ENCODE peak calls at places on chromosome 21, in ten cellular contexts. R is astrocyte; E is PC-9; G is brain microvascular endothelial cell; I is CD4-positive, alpha-beta T cell; H is effector memory CD4-positive, alpha-beta T cell; B is testis; F is neural progenitor cell; W is H9; Q is hepatocyte. J is an unnamed sample.

GRCh38 chr21:16794944-16795343 is 717.9 kb upstream of the CXADR start:
- DNase-seq in R (peak), E (peak), G (peak), I (no peak), H (no peak), B (no peak), F (no peak), W (no peak), Q (peak), J (no peak)

GRCh38 chr21:18252686-18253085 is 8.1 kb downstream of the CHODL start:
- DNase-seq in R (no peak), E (no peak), G (no peak), I (no peak), H (no peak), B (peak), F (no peak), W (no peak), Q (no peak), J (no peak)

GRCh38 chr21:46194374-46195334 is 10.4 kb upstream of the SPATC1L start:
- DNase-seq in R (no peak), E (no peak), G (no peak), I (no peak), H (no peak), B (peak), F (no peak), W (peak), Q (peak), J (no peak)

GRCh38 chr21:33492571-33492970 is 1.1 kb upstream of the DNAJC28 start:
- DNase-seq in R (no peak), E (no peak), G (peak), I (no peak), H (no peak), B (no peak), F (no peak), W (no peak), Q (no peak), J (no peak)

GRCh38 chr21:26884436-26884835 is 39.2 kb upstream of the ADAMTS1 start:
- DNase-seq in R (no peak), E (no peak), G (no peak), I (no peak), H (no peak), B (no peak), F (no peak), W (no peak), Q (no peak), J (no peak)

GRCh38 chr21:14977814-14978213 is 87.0 kb downstream of the NRIP1 start:
- DNase-seq in R (no peak), E (no peak), G (no peak), I (no peak), H (no peak), B (no peak), F (no peak), W (no peak), Q (no peak), J (no peak)

GRCh38 chr21:29939859-29940245 is at the start of gene GRIK1:
- DNase-seq in R (no peak), E (no peak), G (no peak), I (no peak), H (no peak), B (peak), F (peak), W (peak), Q (peak), J (no peak)

GRCh38 chr21:41251961-41252642 is 64.5 kb upstream of the FAM3B start:
- DNase-seq in R (peak), E (no peak), G (peak), I (no peak), H (no peak), B (no peak), F (no peak), W (no peak), Q (no peak), J (no peak)

GRCh38 chr21:27590271-27590670 is 623.4 kb upstream of the ADAMTS5 start:
- DNase-seq in R (no peak), E (no peak), G (peak), I (no peak), H (no peak), B (peak), F (no peak), W (no peak), Q (no peak), J (no peak)

GRCh38 chr21:42061866-42062542 is 9.1 kb upstream of the UMODL1 start:
- DNase-seq in R (no peak), E (no peak), G (no peak), I (peak), H (peak), B (no peak), F (peak), W (no peak), Q (no peak), J (no peak)

GRCh38 chr21:14403681-14404318 is 20.9 kb upstream of the HSPA13 start:
- DNase-seq in R (peak), E (no peak), G (peak), I (no peak), H (no peak), B (no peak), F (peak), W (no peak), Q (peak), J (no peak)

GRCh38 chr21:29025328-29025713 is 853 bp downstream of the USP16 start:
- DNase-seq in R (peak), E (no peak), G (peak), I (no peak), H (no peak), B (no peak), F (peak), W (no peak), Q (peak), J (no peak)

GRCh38 chr21:28554660-28555475 is 437.8 kb downstream of the LTN1 start:
- DNase-seq in R (peak), E (no peak), G (peak), I (no peak), H (no peak), B (no peak), F (peak), W (peak), Q (peak), J (no peak)

GRCh38 chr21:29938968-29939858 is 583 bp downstream of the GRIK1 start:
- DNase-seq in R (peak), E (no peak), G (no peak), I (no peak), H (no peak), B (peak), F (peak), W (peak), Q (peak), J (peak)

GRCh38 chr21:21003701-21004100 is 5.5 kb downstream of the NCAM2 start:
- DNase-seq in R (no peak), E (no peak), G (peak), I (no peak), H (no peak), B (no peak), F (peak), W (peak), Q (peak), J (no peak)

GRCh38 chr21:33458861-33459260 is 20.9 kb downstream of the TMEM50B start:
- DNase-seq in R (no peak), E (no peak), G (no peak), I (no peak), H (no peak), B (no peak), F (no peak), W (no peak), Q (no peak), J (no peak)

GRCh38 chr21:28018741-28019669 is 973.7 kb downstream of the LTN1 start:
- DNase-seq in R (no peak), E (no peak), G (no peak), I (no peak), H (no peak), B (no peak), F (no peak), W (peak), Q (peak), J (peak)

GRCh38 chr21:14260459-14260764 is 44.5 kb downstream of the RBM11 start:
- DNase-seq in R (no peak), E (no peak), G (no peak), I (no peak), H (no peak), B (no peak), F (no peak), W (no peak), Q (no peak), J (no peak)

GRCh38 chr21:40253112-40253511 is 385.9 kb downstream of the PCP4 start:
- DNase-seq in R (no peak), E (no peak), G (no peak), I (no peak), H (no peak), B (no peak), F (no peak), W (no peak), Q (no peak), J (no peak)

GRCh38 chr21:14926186-14926585 is 138.6 kb downstream of the NRIP1 start:
- DNase-seq in R (peak), E (no peak), G (no peak), I (no peak), H (no peak), B (no peak), F (no peak), W (no peak), Q (no peak), J (no peak)

GRCh38 chr21:17646790-17647189 is 34.1 kb upstream of the BTG3 start:
- DNase-seq in R (no peak), E (no peak), G (no peak), I (no peak), H (no peak), B (no peak), F (no peak), W (no peak), Q (no peak), J (no peak)

GRCh38 chr21:14215971-14216621 is at the start of gene RBM11:
- DNase-seq in R (no peak), E (peak), G (peak), I (peak), H (peak), B (peak), F (peak), W (peak), Q (peak), J (peak)

GRCh38 chr21:22791986-22792560 is 1793.9 kb downstream of the NCAM2 start:
- DNase-seq in R (peak), E (no peak), G (peak), I (no peak), H (no peak), B (peak), F (peak), W (no peak), Q (peak), J (no peak)

GRCh38 chr21:20292280-20292679 is 705.9 kb upstream of the NCAM2 start:
- DNase-seq in R (no peak), E (no peak), G (no peak), I (no peak), H (no peak), B (no peak), F (no peak), W (no peak), Q (no peak), J (no peak)

GRCh38 chr21:46549650-46550049 is 55.2 kb downstream of the S100B start:
- DNase-seq in R (no peak), E (no peak), G (no peak), I (no peak), H (no peak), B (no peak), F (no peak), W (no peak), Q (no peak), J (no peak)

GRCh38 chr21:46562472-46562871 is 42.4 kb downstream of the S100B start:
- DNase-seq in R (no peak), E (no peak), G (no peak), I (no peak), H (no peak), B (no peak), F (no peak), W (no peak), Q (no peak), J (no peak)

GRCh38 chr21:14554948-14555347 is 8.8 kb upstream of the SAMSN1 start:
- DNase-seq in R (no peak), E (no peak), G (peak), I (no peak), H (no peak), B (no peak), F (no peak), W (no peak), Q (no peak), J (no peak)

GRCh38 chr21:41360072-41360821 is 1.6 kb upstream of the MX2 start:
- DNase-seq in R (peak), E (no peak), G (no peak), I (no peak), H (no peak), B (no peak), F (peak), W (peak), Q (no peak), J (no peak)

GRCh38 chr21:20591294-20591693 is 406.9 kb upstream of the NCAM2 start:
- DNase-seq in R (peak), E (no peak), G (peak), I (no peak), H (no peak), B (no peak), F (no peak), W (no peak), Q (no peak), J (no peak)

GRCh38 chr21:46569071-46569470 is 35.8 kb downstream of the S100B start:
- DNase-seq in R (no peak), E (no peak), G (no peak), I (no peak), H (no peak), B (no peak), F (no peak), W (no peak), Q (no peak), J (no peak)

GRCh38 chr21:19076031-19076430 is 672.4 kb upstream of the TMPRSS15 start:
- DNase-seq in R (no peak), E (no peak), G (no peak), I (no peak), H (no peak), B (no peak), F (no peak), W (peak), Q (no peak), J (no peak)

GRCh38 chr21:17454315-17455027 is 58.4 kb upstream of the CXADR start:
- DNase-seq in R (peak), E (peak), G (peak), I (peak), H (no peak), B (peak), F (peak), W (peak), Q (peak), J (peak)

GRCh38 chr21:31622397-31622796 is 37.1 kb upstream of the SOD1 start:
- DNase-seq in R (no peak), E (no peak), G (no peak), I (no peak), H (no peak), B (no peak), F (no peak), W (no peak), Q (no peak), J (no peak)

GRCh38 chr21:31623664-31624063 is 35.8 kb upstream of the SOD1 start:
- DNase-seq in R (no peak), E (no peak), G (no peak), I (no peak), H (no peak), B (no peak), F (peak), W (no peak), Q (no peak), J (no peak)

GRCh38 chr21:31630062-31630711 is 29.3 kb upstream of the SOD1 start:
- DNase-seq in R (peak), E (peak), G (peak), I (no peak), H (no peak), B (no peak), F (no peak), W (no peak), Q (peak), J (no peak)

GRCh38 chr21:31624181-31624580 is 35.3 kb upstream of the SOD1 start:
- DNase-seq in R (no peak), E (no peak), G (no peak), I (no peak), H (no peak), B (no peak), F (no peak), W (no peak), Q (no peak), J (no peak)

GRCh38 chr21:31624961-31625491 is 34.5 kb upstream of the SOD1 start:
- DNase-seq in R (no peak), E (no peak), G (no peak), I (no peak), H (no peak), B (no peak), F (no peak), W (no peak), Q (no peak), J (no peak)
- H3K27ac ChIP-seq in R (no peak), E (no peak), G (no peak), I (no peak), H (no peak), B (no peak), F (no peak), W (no peak), Q (no peak), J (no peak)

GRCh38 chr21:25329227-25329626 is 278.1 kb downstream of the MRPL39 start:
- DNase-seq in R (peak), E (no peak), G (no peak), I (no peak), H (no peak), B (no peak), F (no peak), W (no peak), Q (no peak), J (no peak)

GRCh38 chr21:25324666-25325065 is 282.6 kb downstream of the MRPL39 start:
- DNase-seq in R (no peak), E (no peak), G (no peak), I (no peak), H (no peak), B (no peak), F (no peak), W (no peak), Q (no peak), J (no peak)

GRCh38 chr21:25334046-25334730 is 273.1 kb downstream of the MRPL39 start:
- DNase-seq in R (no peak), E (no peak), G (no peak), I (no peak), H (no peak), B (no peak), F (no peak), W (no peak), Q (no peak), J (no peak)

GRCh38 chr21:25331286-25331685 is 276.0 kb downstream of the MRPL39 start:
- DNase-seq in R (no peak), E (no peak), G (no peak), I (no peak), H (no peak), B (no peak), F (no peak), W (no peak), Q (no peak), J (no peak)

GRCh38 chr21:25330266-25330665 is 277.0 kb downstream of the MRPL39 start:
- DNase-seq in R (no peak), E (no peak), G (peak), I (no peak), H (no peak), B (no peak), F (no peak), W (no peak), Q (no peak), J (no peak)
- H3K27ac ChIP-seq in R (no peak), E (no peak), G (no peak), I (no peak), H (no peak), B (no peak), F (no peak), W (no peak), Q (no peak), J (no peak)

DNA sequence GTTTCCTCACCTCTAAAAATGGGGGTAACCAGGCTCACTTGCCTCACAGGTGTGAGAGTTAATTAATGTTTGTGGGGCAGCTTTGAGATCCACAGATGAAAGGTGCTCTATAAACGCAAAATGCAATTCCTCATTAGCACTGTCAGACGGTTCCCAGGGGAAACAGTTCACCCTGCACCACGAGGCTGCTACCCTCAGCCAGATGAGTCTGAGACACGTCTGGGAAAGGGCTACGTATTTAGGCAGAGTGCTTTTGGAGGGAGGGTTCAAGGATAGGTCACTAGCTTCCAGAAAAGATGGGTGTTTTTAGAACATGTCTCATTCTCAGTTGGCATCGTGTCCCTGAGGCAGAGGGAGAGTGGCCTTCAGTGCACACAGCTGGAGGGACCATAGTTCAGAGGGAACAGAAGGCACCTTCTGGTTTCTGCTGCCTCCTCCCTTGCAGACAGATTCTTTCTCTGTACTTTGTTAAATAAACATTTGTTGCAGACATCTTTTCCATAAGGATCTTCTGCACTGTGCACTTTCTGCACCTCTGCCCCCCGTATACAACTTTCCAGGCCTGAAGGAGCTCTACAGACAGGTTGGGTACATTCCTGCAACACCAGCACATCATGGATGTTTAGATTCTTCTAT is 139.9 kb downstream of the CLIC6 start:
- DNase-seq in R (peak), E (no peak), G (peak), I (no peak), H (no peak), B (no peak), F (no peak), W (no peak), Q (no peak), J (no peak)
- H3K27ac ChIP-seq in R (peak), E (peak), G (peak), I (peak), H (peak), B (no peak), F (no peak), W (no peak), Q (peak), J (no peak)

GRCh38 chr21:43321611-43322010 is 105.3 kb downstream of the SIK1 start:
- DNase-seq in R (no peak), E (no peak), G (no peak), I (no peak), H (no peak), B (no peak), F (no peak), W (no peak), Q (no peak), J (no peak)

GRCh38 chr21:43322311-43322710 is 104.6 kb downstream of the SIK1 start:
- DNase-seq in R (no peak), E (no peak), G (no peak), I (no peak), H (no peak), B (no peak), F (no peak), W (no peak), Q (no peak), J (no peak)

GRCh38 chr21:43321111-43321510 is 105.8 kb downstream of the SIK1 start:
- DNase-seq in R (no peak), E (no peak), G (no peak), I (no peak), H (no peak), B (no peak), F (no peak), W (no peak), Q (peak), J (no peak)

GRCh38 chr21:43323244-43324005 is 103.5 kb downstream of the SIK1 start:
- DNase-seq in R (no peak), E (no peak), G (no peak), I (no peak), H (no peak), B (peak), F (no peak), W (no peak), Q (no peak), J (peak)

DNA sequence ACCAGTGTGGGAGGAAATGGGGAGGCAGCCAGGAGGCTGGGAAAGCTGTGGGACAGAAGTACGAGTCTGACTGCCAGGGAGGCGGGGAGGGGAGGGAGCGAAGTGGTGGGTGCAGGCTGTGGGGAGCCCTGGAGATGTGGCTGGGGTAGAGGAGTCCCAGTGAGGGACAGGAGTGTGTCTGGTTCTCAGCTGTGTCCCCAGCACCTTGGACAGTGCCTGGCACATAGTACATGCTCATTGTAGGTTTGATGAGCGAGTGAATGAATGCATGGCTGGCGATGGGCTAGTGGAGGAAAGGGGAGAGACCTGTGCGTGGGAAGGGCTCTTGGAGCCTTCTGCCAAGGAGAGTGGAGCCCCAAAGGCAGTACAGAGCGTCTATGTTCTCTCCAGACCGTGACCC is 104.1 kb downstream of the SIK1 start:
- DNase-seq in R (no peak), E (no peak), G (no peak), I (no peak), H (no peak), B (peak), F (no peak), W (no peak), Q (no peak), J (no peak)
- H3K27ac ChIP-seq in R (no peak), E (no peak), G (no peak), I (no peak), H (no peak), B (peak), F (no peak), W (no peak), Q (no peak), J (no peak)

GRCh38 chr21:36791695-36792451 is 93.0 kb downstream of the SIM2 start:
- DNase-seq in R (no peak), E (no peak), G (no peak), I (no peak), H (no peak), B (no peak), F (peak), W (no peak), Q (no peak), J (no peak)
- H3K27ac ChIP-seq in R (no peak), E (no peak), G (no peak), I (no peak), H (no peak), B (no peak), F (no peak), W (no peak), Q (no peak), J (no peak)

DNA sequence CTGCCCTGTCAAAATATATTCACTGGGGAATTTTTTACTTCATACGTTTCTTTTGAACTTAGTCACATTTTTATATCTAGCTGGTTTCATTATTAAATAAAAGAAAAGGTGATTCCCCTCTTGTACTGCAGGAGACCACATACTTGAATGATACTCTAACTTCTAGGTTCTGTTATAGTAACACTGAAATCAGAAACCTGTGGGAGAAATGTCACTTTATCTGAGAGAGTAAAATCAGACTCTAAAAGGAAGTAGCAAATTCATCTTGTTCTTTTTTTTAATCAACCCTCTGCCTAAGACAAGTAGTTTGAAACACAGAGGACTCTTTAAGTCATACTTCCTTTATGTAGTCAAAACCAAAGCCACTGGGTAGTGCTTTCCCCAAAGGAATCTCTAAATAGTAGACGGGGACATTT is 34.4 kb downstream of the MRPL39 start:
- DNase-seq in R (peak), E (no peak), G (no peak), I (no peak), H (no peak), B (no peak), F (no peak), W (no peak), Q (no peak), J (no peak)
- H3K27ac ChIP-seq in R (peak), E (no peak), G (peak), I (peak), H (peak), B (no peak), F (no peak), W (no peak), Q (no peak), J (no peak)